ENCODE peak calls at places on chromosomes 12 and 14, in four cellular contexts. One of them, this sample, is unnamed.

GRCh38 chr12:48041591-48042423 is 37.5 kb upstream of the COL2A1 start:
- DNase-seq in Peyer's patch: no peak
- DNase-seq in kidney epithelial cell: no peak
- DNase-seq in AG04449: no peak
- DNase-seq in this sample: no peak

GRCh38 chr12:71938728-71939385 is at the start of gene TPH2:
- DNase-seq in Peyer's patch: no peak
- DNase-seq in kidney epithelial cell: peak; percentile 9
- DNase-seq in AG04449: no peak
- DNase-seq in this sample: peak; percentile 53

GRCh38 chr14:23306412-23307145 is at the start of gene BCL2L2:
- DNase-seq in Peyer's patch: peak; percentile 78
- DNase-seq in kidney epithelial cell: no peak
- DNase-seq in AG04449: no peak
- DNase-seq in this sample: peak; percentile 65

GRCh38 chr12:2794736-2795289 is at the start of gene FKBP4:
- DNase-seq in Peyer's patch: peak; percentile 92
- DNase-seq in kidney epithelial cell: no peak
- DNase-seq in AG04449: no peak
- DNase-seq in this sample: no peak

GRCh38 chr12:110065540-110065939 is 17.2 kb upstream of the C12orf76 start:
- DNase-seq in Peyer's patch: no peak
- DNase-seq in kidney epithelial cell: no peak
- DNase-seq in AG04449: no peak
- DNase-seq in this sample: no peak

GRCh38 chr12:114257687-114258086 is 148.3 kb downstream of the TBX5 start:
- DNase-seq in Peyer's patch: no peak
- DNase-seq in kidney epithelial cell: no peak
- DNase-seq in AG04449: no peak
- DNase-seq in this sample: no peak

GRCh38 chr12:129080413-129080812 is 227.1 kb downstream of the GLT1D1 start:
- DNase-seq in Peyer's patch: no peak
- DNase-seq in kidney epithelial cell: no peak
- DNase-seq in AG04449: no peak
- DNase-seq in this sample: no peak

GRCh38 chr12:79000501-79000900 is 135.9 kb downstream of the SYT1 start:
- DNase-seq in Peyer's patch: no peak
- DNase-seq in kidney epithelial cell: no peak
- DNase-seq in AG04449: no peak
- DNase-seq in this sample: no peak

GRCh38 chr14:91866061-91866460 is 1.3 kb downstream of the TC2N start:
- DNase-seq in Peyer's patch: no peak
- DNase-seq in kidney epithelial cell: no peak
- DNase-seq in AG04449: no peak
- DNase-seq in this sample: peak; percentile 92

GRCh38 chr12:130491421-130492357 is 154.0 kb downstream of the PIWIL1 start:
- DNase-seq in Peyer's patch: no peak
- DNase-seq in kidney epithelial cell: no peak
- DNase-seq in AG04449: no peak
- DNase-seq in this sample: no peak

GRCh38 chr12:3293013-3293412 is 198.0 kb upstream of the PRMT8 start:
- DNase-seq in Peyer's patch: no peak
- DNase-seq in kidney epithelial cell: no peak
- DNase-seq in AG04449: no peak
- DNase-seq in this sample: no peak

GRCh38 chr12:129902371-129903091 is 1.3 kb downstream of the TMEM132D start:
- DNase-seq in Peyer's patch: no peak
- DNase-seq in kidney epithelial cell: no peak
- DNase-seq in AG04449: no peak
- DNase-seq in this sample: no peak

GRCh38 chr12:102939670-102940222 is 17.7 kb upstream of the ASCL1 start:
- DNase-seq in Peyer's patch: no peak
- DNase-seq in kidney epithelial cell: no peak
- DNase-seq in AG04449: no peak
- DNase-seq in this sample: no peak

GRCh38 chr12:91219511-91219910 is 36.9 kb upstream of the DCN start:
- DNase-seq in Peyer's patch: no peak
- DNase-seq in kidney epithelial cell: peak; percentile 77
- DNase-seq in AG04449: no peak
- DNase-seq in this sample: no peak

GRCh38 chr14:103861413-103862392 is 14.3 kb upstream of the PPP1R13B start:
- DNase-seq in Peyer's patch: no peak
- DNase-seq in kidney epithelial cell: no peak
- DNase-seq in AG04449: no peak
- DNase-seq in this sample: no peak

GRCh38 chr12:108311605-108312004 is 27.5 kb downstream of the CMKLR1 start:
- DNase-seq in Peyer's patch: no peak
- DNase-seq in kidney epithelial cell: no peak
- DNase-seq in AG04449: no peak
- DNase-seq in this sample: no peak

GRCh38 chr14:67493092-67493717 is 4.7 kb upstream of the TMEM229B start:
- DNase-seq in Peyer's patch: peak; percentile 46
- DNase-seq in kidney epithelial cell: no peak
- DNase-seq in AG04449: no peak
- DNase-seq in this sample: no peak

GRCh38 chr14:65810326-65810725 is 397.8 kb downstream of the FUT8 start:
- DNase-seq in Peyer's patch: no peak
- DNase-seq in kidney epithelial cell: no peak
- DNase-seq in AG04449: no peak
- DNase-seq in this sample: no peak

GRCh38 chr12:104480012-104480411 is 23.3 kb downstream of the CHST11 start:
- DNase-seq in Peyer's patch: peak; percentile 15
- DNase-seq in kidney epithelial cell: no peak
- DNase-seq in AG04449: no peak
- DNase-seq in this sample: no peak

GRCh38 chr14:75960219-75960618 is 21.6 kb downstream of the TGFB3 start:
- DNase-seq in Peyer's patch: no peak
- DNase-seq in kidney epithelial cell: no peak
- DNase-seq in AG04449: no peak
- DNase-seq in this sample: no peak

GRCh38 chr14:71586131-71586893 is 345.9 kb upstream of the RGS6 start:
- DNase-seq in Peyer's patch: no peak
- DNase-seq in kidney epithelial cell: no peak
- DNase-seq in AG04449: peak; percentile 19
- DNase-seq in this sample: peak; percentile 27

GRCh38 chr12:62259311-62259992 is 752 bp upstream of the USP15 start:
- DNase-seq in Peyer's patch: no peak
- DNase-seq in kidney epithelial cell: no peak
- DNase-seq in AG04449: no peak
- DNase-seq in this sample: no peak

GRCh38 chr14:43012817-43013216 is 1406.1 kb downstream of the LRFN5 start:
- DNase-seq in Peyer's patch: no peak
- DNase-seq in kidney epithelial cell: no peak
- DNase-seq in AG04449: no peak
- DNase-seq in this sample: no peak

GRCh38 chr12:130131025-130131424 is 31.2 kb upstream of the FZD10 start:
- DNase-seq in Peyer's patch: no peak
- DNase-seq in kidney epithelial cell: no peak
- DNase-seq in AG04449: no peak
- DNase-seq in this sample: no peak

GRCh38 chr12:65094722-65095121 is 26.4 kb downstream of the WIF1 start:
- DNase-seq in Peyer's patch: no peak
- DNase-seq in kidney epithelial cell: no peak
- DNase-seq in AG04449: no peak
- DNase-seq in this sample: no peak

GRCh38 chr14:37824936-37825698 is 229.7 kb downstream of the TTC6 start:
- DNase-seq in Peyer's patch: no peak
- DNase-seq in kidney epithelial cell: no peak
- DNase-seq in AG04449: no peak
- DNase-seq in this sample: peak; percentile 2

GRCh38 chr12:113988976-113989375 is 22.9 kb upstream of the RBM19 start:
- DNase-seq in Peyer's patch: no peak
- DNase-seq in kidney epithelial cell: no peak
- DNase-seq in AG04449: no peak
- DNase-seq in this sample: no peak

GRCh38 chr12:105084251-105085250 is at the start of gene ALDH1L2:
- DNase-seq in Peyer's patch: peak; percentile 60
- DNase-seq in kidney epithelial cell: peak; percentile 37
- DNase-seq in AG04449: no peak
- DNase-seq in this sample: no peak

GRCh38 chr12:98503343-98503592 is 12.1 kb upstream of the TMPO start:
- DNase-seq in Peyer's patch: peak; percentile 77
- DNase-seq in kidney epithelial cell: peak; percentile 56
- DNase-seq in AG04449: peak; percentile 73
- DNase-seq in this sample: peak; percentile 90

GRCh38 chr14:45811155-45811554 is 558.2 kb upstream of the MIS18BP1 start:
- DNase-seq in Peyer's patch: no peak
- DNase-seq in kidney epithelial cell: no peak
- DNase-seq in AG04449: no peak
- DNase-seq in this sample: no peak

GRCh38 chr14:61188936-61189808 is 92.0 kb downstream of the TMEM30B start:
- DNase-seq in Peyer's patch: no peak
- DNase-seq in kidney epithelial cell: no peak
- DNase-seq in AG04449: no peak
- DNase-seq in this sample: no peak
- TF ChIP-seq CTCF in Peyer's patch: no peak
- TF ChIP-seq CTCF in kidney epithelial cell: peak; percentile 81
- TF ChIP-seq CTCF in AG04449: peak; percentile 83
- TF ChIP-seq CTCF in this sample: peak; percentile 63

GRCh38 chr14:20846560-20846959 is 43.9 kb upstream of the RNASE1 start:
- DNase-seq in Peyer's patch: no peak
- DNase-seq in kidney epithelial cell: no peak
- DNase-seq in AG04449: no peak
- DNase-seq in this sample: no peak

GRCh38 chr14:20848955-20849570 is 42.1 kb upstream of the RNASE3 start:
- DNase-seq in Peyer's patch: no peak
- DNase-seq in kidney epithelial cell: no peak
- DNase-seq in AG04449: no peak
- DNase-seq in this sample: no peak

DNA sequence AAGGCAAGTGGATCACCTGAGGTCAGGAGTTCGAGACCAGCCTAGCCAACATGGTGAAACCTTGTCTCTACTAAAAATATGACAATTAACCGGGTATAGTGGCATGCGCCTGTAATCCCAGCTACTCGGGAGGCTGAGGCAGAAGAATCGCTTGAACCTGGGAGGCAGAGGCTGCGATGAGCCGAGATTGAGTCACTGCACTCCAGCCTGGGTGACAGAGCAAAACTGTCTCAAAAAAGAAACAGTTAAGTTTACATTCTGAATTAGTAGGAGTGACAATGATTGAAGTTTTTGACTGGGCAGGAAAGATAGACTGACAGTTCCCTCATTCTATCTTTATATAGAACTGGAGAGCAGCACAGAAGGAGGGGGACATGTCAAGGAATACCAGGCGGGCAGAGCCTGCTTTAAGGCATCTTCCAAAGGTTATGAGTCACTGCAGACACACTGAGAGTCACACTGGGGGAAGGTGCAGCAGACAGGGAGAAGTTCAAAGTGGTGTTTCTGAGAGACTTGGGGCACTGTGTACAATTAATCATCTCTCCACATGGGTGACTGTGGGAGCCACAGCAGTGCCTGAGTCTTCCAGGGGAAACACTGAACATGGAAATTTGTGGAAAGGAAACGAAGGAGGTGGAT is 42.8 kb upstream of the RNASE3 start:
- DNase-seq in Peyer's patch: no peak
- DNase-seq in kidney epithelial cell: peak; percentile 28
- DNase-seq in AG04449: no peak
- DNase-seq in this sample: no peak
- H3K4me3 ChIP-seq in Peyer's patch: no peak overlapping the region
- H3K4me3 ChIP-seq in kidney epithelial cell: no peak overlapping the region
- H3K4me3 ChIP-seq in AG04449: no peak overlapping the region
- H3K4me3 ChIP-seq in this sample: no peak overlapping the region

GRCh38 chr14:88129306-88130056 is 124.5 kb downstream of the GPR65 start:
- DNase-seq in Peyer's patch: no peak
- DNase-seq in kidney epithelial cell: no peak
- DNase-seq in AG04449: peak; percentile 9
- DNase-seq in this sample: peak; percentile 62
- TF ChIP-seq CTCF in Peyer's patch: no peak
- TF ChIP-seq CTCF in kidney epithelial cell: no peak
- TF ChIP-seq CTCF in AG04449: no peak
- TF ChIP-seq CTCF in this sample: peak; percentile 36

GRCh38 chr12:27332407-27333310 is at the start of gene BMAL2:
- DNase-seq in Peyer's patch: no peak
- DNase-seq in kidney epithelial cell: no peak
- DNase-seq in AG04449: no peak
- DNase-seq in this sample: no peak

GRCh38 chr12:27333311-27334009 is 824 bp downstream of the BMAL2 start:
- DNase-seq in Peyer's patch: peak; percentile 22
- DNase-seq in kidney epithelial cell: no peak
- DNase-seq in AG04449: no peak
- DNase-seq in this sample: no peak

GRCh38 chr12:27331299-27331926 is 1.2 kb upstream of the BMAL2 start:
- DNase-seq in Peyer's patch: no peak
- DNase-seq in kidney epithelial cell: peak; percentile 99
- DNase-seq in AG04449: peak; percentile 84
- DNase-seq in this sample: peak; percentile 81

GRCh38 chr12:27330846-27331245 is 1.8 kb upstream of the BMAL2 start:
- DNase-seq in Peyer's patch: no peak
- DNase-seq in kidney epithelial cell: no peak
- DNase-seq in AG04449: no peak
- DNase-seq in this sample: no peak

DNA sequence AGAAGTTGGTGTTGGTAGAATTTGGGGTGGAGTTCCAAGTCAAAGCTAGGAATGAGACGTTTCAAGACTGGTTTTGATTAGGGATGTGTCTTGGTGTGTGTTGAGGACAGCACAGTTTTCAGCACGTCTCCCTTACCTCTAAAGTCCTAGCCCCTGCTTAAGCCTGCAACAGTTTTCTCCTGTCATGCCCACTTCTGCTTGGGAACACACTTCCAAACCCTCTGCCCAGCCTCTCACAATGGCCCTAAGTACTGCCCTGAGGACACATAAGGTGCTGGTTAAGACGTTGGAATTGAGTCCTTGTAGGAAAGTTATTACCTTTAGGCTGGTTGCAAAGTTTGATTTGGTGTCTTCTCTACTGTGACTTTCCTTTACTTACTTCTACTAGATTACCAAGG is 710 bp upstream of the BMAL2 start:
- DNase-seq in Peyer's patch: no peak
- DNase-seq in kidney epithelial cell: no peak
- DNase-seq in AG04449: no peak
- DNase-seq in this sample: no peak
- H3K4me3 ChIP-seq in Peyer's patch: no peak overlapping the region
- H3K4me3 ChIP-seq in kidney epithelial cell: no peak overlapping the region
- H3K4me3 ChIP-seq in AG04449: peak overlapping the region; percentile 69
- H3K4me3 ChIP-seq in this sample: peak overlapping the region; percentile 68